ENCODE peak calls at places on chromosomes 2 and 18, in seven cellular contexts. One of them, this sample, is unnamed. For H3K4me1, the result is how much of the 10 kb centered on the place peaks cover.

GRCh38 chr2:193695367-193695766 is 1500.6 kb upstream of the TMEFF2 start:
- DNase-seq in suprapubic skin: no peak
- DNase-seq in GM12878: no peak
- DNase-seq in A549: peak
- DNase-seq in sigmoid colon: no peak
- DNase-seq in transverse colon: no peak
- DNase-seq in stomach: no peak
- DNase-seq in this sample: no peak

GRCh38 chr2:79611448-79612016 is 98.7 kb downstream of the CTNNA2 start:
- DNase-seq in GM12878: no peak
- DNase-seq in sigmoid colon: no peak
- DNase-seq in suprapubic skin: no peak
- DNase-seq in stomach: no peak
- DNase-seq in transverse colon: no peak
- DNase-seq in A549: peak
- DNase-seq in this sample: no peak

GRCh38 chr18:2568129-2568528 is 3.2 kb downstream of the METTL4 start:
- DNase-seq in sigmoid colon: no peak
- DNase-seq in stomach: no peak
- DNase-seq in suprapubic skin: no peak
- DNase-seq in A549: no peak
- DNase-seq in GM12878: no peak
- DNase-seq in transverse colon: no peak
- DNase-seq in this sample: no peak

GRCh38 chr2:45680351-45680967 is 29.0 kb downstream of the PRKCE start:
- DNase-seq in GM12878: no peak
- DNase-seq in A549: no peak
- DNase-seq in sigmoid colon: no peak
- DNase-seq in suprapubic skin: no peak
- DNase-seq in stomach: no peak
- DNase-seq in transverse colon: no peak
- DNase-seq in this sample: no peak

GRCh38 chr18:79936641-79937040 is 14.8 kb downstream of the SLC66A2 start:
- DNase-seq in A549: no peak
- DNase-seq in GM12878: no peak
- DNase-seq in sigmoid colon: peak
- DNase-seq in transverse colon: peak
- DNase-seq in suprapubic skin: peak
- DNase-seq in stomach: no peak
- DNase-seq in this sample: no peak

GRCh38 chr2:3078684-3079083 is 298.9 kb downstream of the EIPR1 start:
- DNase-seq in transverse colon: no peak
- DNase-seq in sigmoid colon: no peak
- DNase-seq in suprapubic skin: no peak
- DNase-seq in GM12878: no peak
- DNase-seq in stomach: no peak
- DNase-seq in A549: peak
- DNase-seq in this sample: peak

GRCh38 chr2:226873826-226874225 is 38.0 kb downstream of the RHBDD1 start:
- DNase-seq in transverse colon: no peak
- DNase-seq in GM12878: no peak
- DNase-seq in stomach: no peak
- DNase-seq in sigmoid colon: no peak
- DNase-seq in A549: no peak
- DNase-seq in suprapubic skin: no peak
- DNase-seq in this sample: no peak

GRCh38 chr2:16493788-16494187 is 171.8 kb downstream of the CYRIA start:
- DNase-seq in GM12878: no peak
- DNase-seq in A549: no peak
- DNase-seq in sigmoid colon: no peak
- DNase-seq in transverse colon: no peak
- DNase-seq in suprapubic skin: no peak
- DNase-seq in stomach: no peak
- DNase-seq in this sample: no peak

GRCh38 chr18:34543940-34544339 is 166.2 kb upstream of the DTNA start:
- DNase-seq in transverse colon: no peak
- DNase-seq in sigmoid colon: no peak
- DNase-seq in A549: no peak
- DNase-seq in GM12878: no peak
- DNase-seq in stomach: no peak
- DNase-seq in suprapubic skin: no peak
- DNase-seq in this sample: no peak

GRCh38 chr2:145323512-145323911 is 803.6 kb upstream of the ZEB2 start:
- DNase-seq in transverse colon: no peak
- DNase-seq in A549: no peak
- DNase-seq in stomach: no peak
- DNase-seq in sigmoid colon: no peak
- DNase-seq in GM12878: no peak
- DNase-seq in suprapubic skin: no peak
- DNase-seq in this sample: no peak

GRCh38 chr2:142858991-142859390 is 18.5 kb upstream of the KYNU start:
- DNase-seq in A549: no peak
- DNase-seq in GM12878: no peak
- DNase-seq in transverse colon: no peak
- DNase-seq in sigmoid colon: no peak
- DNase-seq in stomach: no peak
- DNase-seq in suprapubic skin: no peak
- DNase-seq in this sample: no peak

GRCh38 chr18:45772081-45772480 is 48.1 kb downstream of the SLC14A1 start:
- DNase-seq in stomach: no peak
- DNase-seq in transverse colon: no peak
- DNase-seq in sigmoid colon: no peak
- DNase-seq in GM12878: no peak
- DNase-seq in A549: no peak
- DNase-seq in suprapubic skin: no peak
- DNase-seq in this sample: no peak

GRCh38 chr18:45771587-45771986 is 47.6 kb downstream of the SLC14A1 start:
- DNase-seq in A549: no peak
- DNase-seq in suprapubic skin: no peak
- DNase-seq in sigmoid colon: no peak
- DNase-seq in GM12878: no peak
- DNase-seq in transverse colon: no peak
- DNase-seq in stomach: no peak
- DNase-seq in this sample: no peak

GRCh38 chr18:45775241-45775676 is 50.2 kb upstream of the SIGLEC15 start:
- DNase-seq in A549: peak
- DNase-seq in GM12878: no peak
- DNase-seq in suprapubic skin: peak
- DNase-seq in sigmoid colon: peak
- DNase-seq in transverse colon: peak
- DNase-seq in stomach: peak
- DNase-seq in this sample: peak

GRCh38 chr18:45775726-45776125 is 49.7 kb upstream of the SIGLEC15 start:
- DNase-seq in stomach: no peak
- DNase-seq in sigmoid colon: no peak
- DNase-seq in suprapubic skin: no peak
- DNase-seq in transverse colon: no peak
- DNase-seq in A549: no peak
- DNase-seq in GM12878: no peak
- DNase-seq in this sample: no peak

GRCh38 chr18:45774065-45774521 is 50.1 kb downstream of the SLC14A1 start:
- DNase-seq in A549: no peak
- DNase-seq in sigmoid colon: no peak
- DNase-seq in GM12878: no peak
- DNase-seq in stomach: no peak
- DNase-seq in suprapubic skin: no peak
- DNase-seq in transverse colon: no peak
- DNase-seq in this sample: no peak
- H3K4me1 ChIP-seq in A549: under half
- H3K4me1 ChIP-seq in sigmoid colon: under half
- H3K4me1 ChIP-seq in GM12878: under half
- H3K4me1 ChIP-seq in stomach: under half
- H3K4me1 ChIP-seq in suprapubic skin: under half
- H3K4me1 ChIP-seq in transverse colon: under half
- H3K4me1 ChIP-seq in this sample: under half

GRCh38 chr2:157840568-157841156 is 35.5 kb downstream of the ACVR1 start:
- DNase-seq in A549: no peak
- DNase-seq in sigmoid colon: no peak
- DNase-seq in GM12878: no peak
- DNase-seq in suprapubic skin: no peak
- DNase-seq in transverse colon: no peak
- DNase-seq in stomach: peak
- DNase-seq in this sample: no peak
- TF ChIP-seq EP300 in A549: no peak
- TF ChIP-seq EP300 in sigmoid colon: no peak
- TF ChIP-seq EP300 in GM12878: no peak
- TF ChIP-seq EP300 in suprapubic skin: no peak
- TF ChIP-seq EP300 in transverse colon: no peak
- TF ChIP-seq EP300 in stomach: no peak
- TF ChIP-seq EP300 in this sample: no peak

GRCh38 chr2:238846503-238847431 is 1.1 kb upstream of the TWIST2 start:
- DNase-seq in GM12878: no peak
- DNase-seq in suprapubic skin: peak
- DNase-seq in transverse colon: no peak
- DNase-seq in sigmoid colon: peak
- DNase-seq in stomach: no peak
- DNase-seq in A549: no peak
- DNase-seq in this sample: peak

GRCh38 chr2:238848566-238848940 is 668 bp downstream of the TWIST2 start:
- DNase-seq in suprapubic skin: no peak
- DNase-seq in transverse colon: no peak
- DNase-seq in A549: no peak
- DNase-seq in sigmoid colon: no peak
- DNase-seq in GM12878: no peak
- DNase-seq in stomach: no peak
- DNase-seq in this sample: no peak

GRCh38 chr2:238847432-238847801 is 468 bp upstream of the TWIST2 start:
- DNase-seq in A549: no peak
- DNase-seq in stomach: no peak
- DNase-seq in GM12878: no peak
- DNase-seq in sigmoid colon: peak
- DNase-seq in suprapubic skin: peak
- DNase-seq in transverse colon: no peak
- DNase-seq in this sample: peak

GRCh38 chr2:238848941-238849853 is 1.3 kb downstream of the TWIST2 start:
- DNase-seq in transverse colon: no peak
- DNase-seq in stomach: no peak
- DNase-seq in A549: no peak
- DNase-seq in GM12878: no peak
- DNase-seq in sigmoid colon: no peak
- DNase-seq in suprapubic skin: no peak
- DNase-seq in this sample: peak

DNA sequence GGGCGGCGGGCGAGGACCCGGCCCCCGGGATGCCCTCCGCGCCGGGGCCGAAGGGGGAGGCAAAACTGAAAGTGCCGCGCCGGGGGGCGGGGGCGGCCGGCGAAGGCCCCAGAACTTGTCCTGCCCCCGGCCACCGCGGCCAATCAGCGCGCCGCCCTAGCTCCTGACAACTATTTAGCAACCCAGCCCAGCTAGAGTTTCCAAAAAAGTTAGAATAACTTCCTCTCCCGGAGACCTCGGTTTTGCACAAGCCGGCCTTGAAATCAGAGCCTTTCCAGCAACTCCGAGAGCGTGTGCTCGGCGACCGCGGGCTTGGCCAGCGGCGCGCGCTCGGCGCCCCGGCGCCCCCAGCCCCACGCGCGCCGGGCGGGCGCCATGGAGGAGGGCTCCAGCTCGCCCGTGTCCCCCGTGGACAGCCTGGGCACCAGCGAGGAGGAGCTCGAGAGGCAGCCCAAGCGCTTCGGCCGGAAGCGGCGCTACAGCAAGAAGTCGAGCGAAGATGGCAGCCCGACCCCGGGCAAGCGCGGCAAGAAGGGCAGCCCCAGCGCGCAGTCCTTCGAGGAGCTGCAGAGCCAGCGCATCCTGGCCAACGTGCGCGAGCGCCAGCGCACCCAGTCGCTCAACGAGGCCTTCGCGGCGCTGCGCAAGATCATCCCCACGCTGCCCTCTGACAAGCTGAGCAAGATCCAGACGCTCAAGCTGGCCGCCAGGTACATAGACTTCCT is at the start of gene TWIST2:
- DNase-seq in stomach: peak
- DNase-seq in suprapubic skin: peak
- DNase-seq in sigmoid colon: peak
- DNase-seq in A549: peak
- DNase-seq in GM12878: no peak
- DNase-seq in transverse colon: peak
- DNase-seq in this sample: peak
- TF ChIP-seq POLR2A in stomach: no peak
- TF ChIP-seq POLR2A in suprapubic skin: peak
- TF ChIP-seq POLR2A in sigmoid colon: no peak
- TF ChIP-seq POLR2A in A549: peak
- TF ChIP-seq POLR2A in GM12878: no peak
- TF ChIP-seq POLR2A in transverse colon: no peak
- TF ChIP-seq POLR2A in this sample: peak

GRCh38 chr2:98478088-98478551 is 33.5 kb downstream of the INPP4A start:
- DNase-seq in sigmoid colon: peak
- DNase-seq in A549: no peak
- DNase-seq in transverse colon: no peak
- DNase-seq in stomach: no peak
- DNase-seq in GM12878: no peak
- DNase-seq in suprapubic skin: no peak
- DNase-seq in this sample: no peak

GRCh38 chr2:98479959-98480524 is 35.4 kb downstream of the INPP4A start:
- DNase-seq in suprapubic skin: peak
- DNase-seq in transverse colon: peak
- DNase-seq in GM12878: no peak
- DNase-seq in stomach: peak
- DNase-seq in sigmoid colon: peak
- DNase-seq in A549: no peak
- DNase-seq in this sample: no peak

GRCh38 chr2:98480598-98480997 is 35.9 kb downstream of the INPP4A start:
- DNase-seq in A549: no peak
- DNase-seq in GM12878: no peak
- DNase-seq in suprapubic skin: peak
- DNase-seq in stomach: no peak
- DNase-seq in sigmoid colon: peak
- DNase-seq in transverse colon: no peak
- DNase-seq in this sample: no peak

GRCh38 chr2:98477506-98477905 is 32.8 kb downstream of the INPP4A start:
- DNase-seq in transverse colon: no peak
- DNase-seq in suprapubic skin: peak
- DNase-seq in GM12878: no peak
- DNase-seq in sigmoid colon: no peak
- DNase-seq in stomach: no peak
- DNase-seq in A549: no peak
- DNase-seq in this sample: no peak

DNA sequence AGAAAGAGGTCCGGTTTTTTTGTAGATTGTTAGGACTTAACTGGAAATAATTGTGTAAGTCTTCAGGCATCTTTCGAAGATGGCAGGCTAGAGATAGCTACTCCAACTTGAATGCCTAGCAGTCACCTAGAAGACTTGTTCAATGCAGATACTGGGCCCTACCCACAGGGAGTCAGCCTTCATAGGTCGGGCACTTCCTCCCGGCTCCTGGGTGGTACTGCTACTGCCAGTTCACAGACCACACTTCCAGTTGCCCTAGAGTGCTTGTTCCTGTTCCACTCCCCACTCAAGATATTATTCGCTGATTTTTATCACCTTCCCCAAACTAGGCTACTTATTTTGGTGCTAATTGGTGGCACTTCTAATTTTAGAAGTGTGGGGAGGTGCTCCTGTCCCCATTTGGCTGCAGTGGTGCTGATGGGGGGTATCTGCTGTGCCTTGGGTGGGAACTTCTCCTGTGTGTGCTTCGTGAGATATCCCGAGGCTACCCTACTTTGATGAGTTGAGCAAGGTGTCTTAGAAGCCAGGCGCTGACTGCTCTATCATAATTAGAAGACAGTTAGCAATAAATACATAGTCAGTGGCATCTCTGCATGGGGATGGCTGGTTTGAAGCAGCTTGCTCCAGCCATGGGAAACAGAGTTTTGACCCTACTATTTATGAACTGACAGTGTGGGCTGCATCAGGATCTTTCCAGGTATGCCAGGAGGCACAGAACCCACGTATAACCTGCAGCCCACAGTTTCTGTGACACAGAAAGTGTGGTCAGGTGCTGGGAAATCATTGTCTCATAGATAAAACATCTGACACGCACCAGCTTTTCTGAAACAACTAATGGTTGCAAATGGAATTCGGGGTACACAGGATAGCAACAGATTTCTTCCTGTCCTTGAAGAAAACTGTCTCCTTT is 34.5 kb downstream of the INPP4A start:
- DNase-seq in suprapubic skin: peak
- DNase-seq in stomach: no peak
- DNase-seq in A549: no peak
- DNase-seq in GM12878: no peak
- DNase-seq in transverse colon: no peak
- DNase-seq in sigmoid colon: peak
- DNase-seq in this sample: no peak
- H3K4me1 ChIP-seq in suprapubic skin: under half
- H3K4me1 ChIP-seq in stomach: half or more
- H3K4me1 ChIP-seq in A549: under half
- H3K4me1 ChIP-seq in GM12878: half or more
- H3K4me1 ChIP-seq in transverse colon: half or more
- H3K4me1 ChIP-seq in sigmoid colon: half or more
- H3K4me1 ChIP-seq in this sample: half or more